ENCODE peak calls at places on chromosomes 7 and 10, in four cellular contexts. One of them, this sample, is unnamed.
A peak's percentile ranks its signal among the peaks of the same experiment; 100 is the strongest.

GRCh38 chr10:2908851-2909630 is 158.3 kb upstream of the PFKP start:
- DNase-seq in ureter: no peak
- DNase-seq in retina: no peak
- DNase-seq in DMS53: no peak
- DNase-seq in this sample: no peak

GRCh38 chr7:130734525-130735272 is 692 bp upstream of the KLF14 start:
- DNase-seq in ureter: no peak
- DNase-seq in retina: peak; percentile 72
- DNase-seq in DMS53: no peak
- DNase-seq in this sample: peak; percentile 25

GRCh38 chr7:158774916-158775315 is 54.4 kb downstream of the ESYT2 start:
- DNase-seq in ureter: no peak
- DNase-seq in retina: no peak
- DNase-seq in DMS53: no peak
- DNase-seq in this sample: peak; percentile 22

GRCh38 chr7:48084727-48085432 is 4.2 kb upstream of the UPP1 start:
- DNase-seq in ureter: peak; percentile 71
- DNase-seq in retina: no peak
- DNase-seq in DMS53: peak; percentile 71
- DNase-seq in this sample: peak; percentile 99

GRCh38 chr7:5610500-5611186 is 170.8 kb downstream of the RNF216 start:
- DNase-seq in ureter: no peak
- DNase-seq in retina: peak; percentile 49
- DNase-seq in DMS53: no peak
- DNase-seq in this sample: no peak

GRCh38 chr7:22332481-22332880 is 24.5 kb downstream of the RAPGEF5 start:
- DNase-seq in ureter: no peak
- DNase-seq in retina: no peak
- DNase-seq in DMS53: peak; percentile 74
- DNase-seq in this sample: peak; percentile 9

GRCh38 chr7:2116086-2116810 is 116.5 kb downstream of the MAD1L1 start:
- DNase-seq in ureter: no peak
- DNase-seq in retina: no peak
- DNase-seq in DMS53: peak; percentile 69
- DNase-seq in this sample: peak; percentile 64

GRCh38 chr7:81618400-81619014 is 151.3 kb downstream of the HGF start:
- DNase-seq in ureter: no peak
- DNase-seq in retina: no peak
- DNase-seq in DMS53: peak; percentile 73
- DNase-seq in this sample: peak; percentile 98

GRCh38 chr7:47329320-47329926 is 252.5 kb downstream of the TNS3 start:
- DNase-seq in ureter: no peak
- DNase-seq in retina: no peak
- DNase-seq in DMS53: no peak
- DNase-seq in this sample: peak; percentile 46

GRCh38 chr10:3861785-3862184 is 76.8 kb upstream of the KLF6 start:
- DNase-seq in ureter: no peak
- DNase-seq in retina: no peak
- DNase-seq in DMS53: no peak
- DNase-seq in this sample: no peak

GRCh38 chr10:103692421-103693069 is 162.8 kb downstream of the SH3PXD2A start:
- DNase-seq in ureter: no peak
- DNase-seq in retina: peak; percentile 67
- DNase-seq in DMS53: no peak
- DNase-seq in this sample: no peak

GRCh38 chr10:86263209-86263608 is 103.4 kb downstream of the GRID1 start:
- DNase-seq in ureter: peak; percentile 34
- DNase-seq in retina: no peak
- DNase-seq in DMS53: no peak
- DNase-seq in this sample: no peak

GRCh38 chr10:123585477-123586445 is 80.4 kb upstream of the GPR26 start:
- DNase-seq in ureter: no peak
- DNase-seq in retina: no peak
- DNase-seq in DMS53: no peak
- DNase-seq in this sample: no peak

GRCh38 chr7:148014473-148014872 is 576.1 kb upstream of the C7orf33 start:
- DNase-seq in ureter: no peak
- DNase-seq in retina: no peak
- DNase-seq in DMS53: peak; percentile 61
- DNase-seq in this sample: peak; percentile 10

GRCh38 chr10:78777466-78778256 is 291.1 kb upstream of the ZMIZ1 start:
- DNase-seq in ureter: peak; percentile 79
- DNase-seq in retina: no peak
- DNase-seq in DMS53: peak; percentile 28
- DNase-seq in this sample: no peak

GRCh38 chr7:55533050-55533728 is 39.1 kb downstream of the VOPP1 start:
- DNase-seq in ureter: no peak
- DNase-seq in retina: no peak
- DNase-seq in DMS53: peak; percentile 77
- DNase-seq in this sample: no peak

GRCh38 chr7:14682910-14683465 is 219.6 kb downstream of the DGKB start:
- DNase-seq in ureter: no peak
- DNase-seq in retina: no peak
- DNase-seq in DMS53: no peak
- DNase-seq in this sample: no peak

GRCh38 chr10:123427386-123427785 is 238.8 kb upstream of the GPR26 start:
- DNase-seq in ureter: no peak
- DNase-seq in retina: no peak
- DNase-seq in DMS53: no peak
- DNase-seq in this sample: no peak

GRCh38 chr7:106054133-106054532 is 58.0 kb downstream of the SYPL1 start:
- DNase-seq in ureter: no peak
- DNase-seq in retina: no peak
- DNase-seq in DMS53: no peak
- DNase-seq in this sample: no peak

GRCh38 chr10:1120146-1120695 is 64.0 kb downstream of the WDR37 start:
- DNase-seq in ureter: no peak
- DNase-seq in retina: peak; percentile 27
- DNase-seq in DMS53: no peak
- DNase-seq in this sample: no peak

GRCh38 chr7:2129376-2130375 is 103.1 kb downstream of the MAD1L1 start:
- DNase-seq in ureter: no peak
- DNase-seq in retina: no peak
- DNase-seq in DMS53: peak; percentile 82
- DNase-seq in this sample: no peak

GRCh38 chr10:47349941-47350371 is 1.8 kb downstream of the RBP3 start:
- DNase-seq in ureter: no peak
- DNase-seq in retina: no peak
- DNase-seq in DMS53: no peak
- DNase-seq in this sample: no peak

GRCh38 chr7:424961-425793 is 94.5 kb downstream of the PDGFA start:
- DNase-seq in ureter: no peak
- DNase-seq in retina: no peak
- DNase-seq in DMS53: no peak
- DNase-seq in this sample: no peak

GRCh38 chr10:128701381-128701780 is 575.2 kb upstream of the MKI67 start:
- DNase-seq in ureter: no peak
- DNase-seq in retina: no peak
- DNase-seq in DMS53: no peak
- DNase-seq in this sample: no peak

GRCh38 chr7:133794490-133794889 is 332.6 kb upstream of the LRGUK start:
- DNase-seq in ureter: no peak
- DNase-seq in retina: no peak
- DNase-seq in DMS53: no peak
- DNase-seq in this sample: peak; percentile 46

GRCh38 chr10:104492349-104492940 is 138.8 kb downstream of the CFAP58 start:
- DNase-seq in ureter: peak; percentile 61
- DNase-seq in retina: no peak
- DNase-seq in DMS53: no peak
- DNase-seq in this sample: no peak

GRCh38 chr7:100632951-100633717 is 8.2 kb downstream of the TFR2 start:
- DNase-seq in ureter: no peak
- DNase-seq in retina: peak; percentile 74
- DNase-seq in DMS53: peak; percentile 93
- DNase-seq in this sample: peak; percentile 23

GRCh38 chr10:26479766-26480492 is 41.8 kb downstream of the APBB1IP start:
- DNase-seq in ureter: no peak
- DNase-seq in retina: no peak
- DNase-seq in DMS53: no peak
- DNase-seq in this sample: no peak

GRCh38 chr10:100670828-100671479 is 74.4 kb upstream of the PAX2 start:
- DNase-seq in ureter: no peak
- DNase-seq in retina: peak; percentile 55
- DNase-seq in DMS53: peak; percentile 51
- DNase-seq in this sample: no peak

GRCh38 chr10:30829921-30830671 is 200.5 kb upstream of the LYZL2 start:
- DNase-seq in ureter: no peak
- DNase-seq in retina: no peak
- DNase-seq in DMS53: no peak
- DNase-seq in this sample: peak; percentile 76

GRCh38 chr10:35341521-35341920 is 5.2 kb downstream of the CCNY start:
- DNase-seq in ureter: no peak
- DNase-seq in retina: no peak
- DNase-seq in DMS53: no peak
- DNase-seq in this sample: no peak

GRCh38 chr10:88152720-88153119 is 289.3 kb downstream of the PTEN start:
- DNase-seq in ureter: no peak
- DNase-seq in retina: no peak
- DNase-seq in DMS53: peak; percentile 77
- DNase-seq in this sample: peak; percentile 90